ENCODE peak calls at places on chromosomes 16 and 17, in six cellular contexts. V is H9; Z is AML-193; R is stimulated activated CD4-positive, alpha-beta T cell treated with anti-CD3 and anti-CD28 coated beads, Interleukin-4, amount 100 ng/mL, for 1 hour; W is GM03348; D is GM12891. N is an unnamed sample.

GRCh38 chr17:49576121-49576905 is 642 bp downstream of the NXPH3 start:
- DNase-seq in V (peak; percentile 91), Z (no peak), R (no peak), W (peak; percentile 80), D (no peak), N (no peak)

GRCh38 chr17:48351916-48352332 is 78.1 kb downstream of the SKAP1 start:
- DNase-seq in V (no peak), Z (peak; percentile 30), R (no peak), W (peak; percentile 65), D (no peak), N (no peak)

GRCh38 chr17:82003411-82004381 is 19.0 kb downstream of the CENPX start:
- DNase-seq in V (no peak), Z (no peak), R (peak; percentile 38), W (peak; percentile 96), D (no peak), N (peak; percentile 23)

GRCh38 chr17:42409467-42410351 is 13.3 kb downstream of the CAVIN1 start:
- DNase-seq in V (no peak), Z (no peak), R (no peak), W (peak; percentile 91), D (no peak), N (no peak)

GRCh38 chr16:12062343-12063003 is 85.9 kb downstream of the SNX29 start:
- DNase-seq in V (no peak), Z (peak; percentile 71), R (no peak), W (peak; percentile 90), D (no peak), N (no peak)

GRCh38 chr16:47779201-47780016 is 318.3 kb downstream of the PHKB start:
- DNase-seq in V (no peak), Z (no peak), R (peak; percentile 12), W (peak; percentile 27), D (no peak), N (peak; percentile 46)

GRCh38 chr17:17223736-17224135 is 13.2 kb downstream of the FLCN start:
- DNase-seq in V (no peak), Z (no peak), R (no peak), W (no peak), D (no peak), N (no peak)

GRCh38 chr16:27480761-27481160 is 69.0 kb downstream of the GTF3C1 start:
- DNase-seq in V (no peak), Z (no peak), R (no peak), W (no peak), D (no peak), N (no peak)

GRCh38 chr17:34133350-34133749 is 121.7 kb upstream of the CCL2 start:
- DNase-seq in V (no peak), Z (no peak), R (no peak), W (no peak), D (no peak), N (no peak)

GRCh38 chr17:62591323-62591722 is 36.1 kb upstream of the MRC2 start:
- DNase-seq in V (no peak), Z (no peak), R (no peak), W (no peak), D (no peak), N (no peak)

GRCh38 chr17:19288453-19288852 is 51.3 kb downstream of the EPN2 start:
- DNase-seq in V (peak; percentile 82), Z (no peak), R (no peak), W (no peak), D (no peak), N (no peak)

GRCh38 chr16:82152641-82153094 is 17.4 kb downstream of the MPHOSPH6 start:
- DNase-seq in V (no peak), Z (no peak), R (no peak), W (no peak), D (no peak), N (no peak)

GRCh38 chr16:75580-76501 is 2.2 kb upstream of the MPG start:
- DNase-seq in V (peak; percentile 83), Z (peak; percentile 76), R (no peak), W (peak; percentile 91), D (no peak), N (no peak)

GRCh38 chr16:71500964-71501363 is 11.8 kb upstream of the ZNF19 start:
- DNase-seq in V (no peak), Z (no peak), R (no peak), W (no peak), D (no peak), N (no peak)

GRCh38 chr17:50687200-50688066 is 20.3 kb downstream of the ANKRD40 start:
- DNase-seq in V (peak; percentile 76), Z (no peak), R (no peak), W (peak; percentile 69), D (no peak), N (no peak)

GRCh38 chr17:82592751-82593589 is 55.3 kb downstream of the WDR45B start:
- DNase-seq in V (peak; percentile 82), Z (peak; percentile 41), R (peak; percentile 38), W (peak; percentile 74), D (no peak), N (peak; percentile 74)

GRCh38 chr17:32303861-32304288 is 38.1 kb downstream of the C17orf75 start:
- DNase-seq in V (no peak), Z (no peak), R (no peak), W (no peak), D (no peak), N (no peak)

GRCh38 chr16:53045554-53046250 is 7.0 kb downstream of the CHD9NB start:
- DNase-seq in V (no peak), Z (no peak), R (no peak), W (no peak), D (no peak), N (no peak)

GRCh38 chr17:78265121-78265520 is 33.7 kb downstream of the TMEM235 start:
- DNase-seq in V (no peak), Z (no peak), R (no peak), W (no peak), D (no peak), N (no peak)

GRCh38 chr17:39225308-39225973 is at the start of gene STAC2:
- DNase-seq in V (no peak), Z (no peak), R (no peak), W (no peak), D (no peak), N (peak; percentile 49)

GRCh38 chr17:67558740-67559380 is 158.9 kb upstream of the NOL11 start:
- DNase-seq in V (no peak), Z (no peak), R (no peak), W (peak; percentile 40), D (no peak), N (no peak)

GRCh38 chr17:48723555-48724239 is 712 bp downstream of the PRAC2 start:
- DNase-seq in V (peak; percentile 83), Z (no peak), R (no peak), W (peak; percentile 48), D (no peak), N (peak; percentile 44)

GRCh38 chr17:4087911-4088693 is 54.7 kb downstream of the ZZEF1 start:
- DNase-seq in V (no peak), Z (no peak), R (no peak), W (no peak), D (no peak), N (no peak)

GRCh38 chr17:80414508-80414802 is 512 bp upstream of the ENDOV start:
- DNase-seq in V (peak; percentile 50), Z (no peak), R (no peak), W (no peak), D (no peak), N (peak; percentile 20)

GRCh38 chr16:78976212-78976611 is 624.3 kb downstream of the MAF start:
- DNase-seq in V (no peak), Z (no peak), R (peak; percentile 27), W (no peak), D (no peak), N (no peak)

GRCh38 chr17:9484789-9485188 is 90.8 kb downstream of the STX8 start:
- DNase-seq in V (no peak), Z (no peak), R (no peak), W (peak; percentile 50), D (no peak), N (no peak)

GRCh38 chr16:21685034-21685455 is 21.3 kb downstream of the OTOA start:
- DNase-seq in V (peak; percentile 70), Z (no peak), R (no peak), W (no peak), D (no peak), N (no peak)

GRCh38 chr17:52105601-52106000 is 52.9 kb downstream of the CA10 start:
- DNase-seq in V (no peak), Z (no peak), R (no peak), W (no peak), D (no peak), N (no peak)

GRCh38 chr17:10224592-10225195 is 26.3 kb upstream of the GAS7 start:
- DNase-seq in V (no peak), Z (no peak), R (no peak), W (no peak), D (no peak), N (peak; percentile 21)

GRCh38 chr17:65191805-65192740 is 54.9 kb downstream of the RGS9 start:
- DNase-seq in V (no peak), Z (no peak), R (peak; percentile 24), W (peak; percentile 76), D (no peak), N (peak; percentile 21)

GRCh38 chr17:7632492-7632894 is 2.6 kb downstream of the SHBG start:
- DNase-seq in V (peak; percentile 82), Z (peak; percentile 47), R (no peak), W (peak; percentile 82), D (no peak), N (peak; percentile 60)

GRCh38 chr17:40600486-40601046 is 35.3 kb upstream of the CCR7 start:
- DNase-seq in V (no peak), Z (no peak), R (no peak), W (no peak), D (no peak), N (no peak)

GRCh38 chr17:79970576-79971068 is 65.0 kb downstream of the TBC1D16 start:
- DNase-seq in V (peak; percentile 85), Z (peak; percentile 81), R (no peak), W (no peak), D (peak; percentile 41), N (peak; percentile 55)

GRCh38 chr17:22443061-22443460 is 750.7 kb downstream of the KCNJ18 start:
- DNase-seq in V (no peak), Z (no peak), R (no peak), W (no peak), D (no peak), N (no peak)

GRCh38 chr16:56075732-56076131 is 115.6 kb upstream of the GNAO1 start:
- DNase-seq in V (no peak), Z (no peak), R (no peak), W (no peak), D (no peak), N (no peak)

GRCh38 chr16:4700380-4700996 is 7.1 kb downstream of the NUDT16L1 start:
- DNase-seq in V (no peak), Z (no peak), R (no peak), W (no peak), D (no peak), N (peak; percentile 73)

GRCh38 chr17:17682293-17682736 is 1.1 kb downstream of the RAI1 start:
- DNase-seq in V (no peak), Z (no peak), R (peak; percentile 49), W (peak; percentile 81), D (no peak), N (peak; percentile 73)

GRCh38 chr16:803751-804075 is 3.2 kb upstream of the GNG13 start:
- DNase-seq in V (no peak), Z (no peak), R (no peak), W (no peak), D (no peak), N (no peak)

GRCh38 chr17:42679001-42679491 is 2.3 kb upstream of the PLEKHH3 start:
- DNase-seq in V (peak; percentile 72), Z (no peak), R (peak; percentile 44), W (no peak), D (no peak), N (peak; percentile 73)

GRCh38 chr16:57838161-57838560 is 35.9 kb upstream of the KIFC3 start:
- DNase-seq in V (no peak), Z (no peak), R (no peak), W (no peak), D (no peak), N (no peak)

N was measured in activated CD8-positive, alpha-beta T cell treated with anti-CD3 and anti-CD28 coated beads for 36 hours.